ENCODE peak calls at places on chromosomes 16 and 17, in six cellular contexts. D, C, R, M, G and Q are unnamed samples.

GRCh38 chr17:50535407-50535806 is 2.9 kb downstream of the EPN3 start:
- DNase-seq in D (no peak), C (no peak), R (no peak), M (no peak), G (no peak), Q (no peak)

GRCh38 chr17:30278032-30278431 is 13.7 kb downstream of the BLMH start:
- DNase-seq in D (no peak), C (no peak), R (no peak), M (peak; percentile 30), G (no peak), Q (no peak)

GRCh38 chr17:11705111-11705510 is 106.8 kb downstream of the DNAH9 start:
- DNase-seq in D (no peak), C (no peak), R (peak; percentile 54), M (no peak), G (no peak), Q (no peak)

GRCh38 chr16:10408824-10409381 is 23.0 kb downstream of the ATF7IP2 start:
- DNase-seq in D (no peak), C (no peak), R (no peak), M (no peak), G (no peak), Q (no peak)

GRCh38 chr17:27533874-27534815 is 77.9 kb downstream of the KSR1 start:
- DNase-seq in D (no peak), C (no peak), R (no peak), M (no peak), G (no peak), Q (no peak)

GRCh38 chr16:50684823-50685455 is 3.8 kb upstream of the SNX20 start:
- DNase-seq in D (no peak), C (no peak), R (no peak), M (no peak), G (no peak), Q (no peak)

GRCh38 chr17:40425741-40426140 is 8.0 kb upstream of the TOP2A start:
- DNase-seq in D (no peak), C (no peak), R (peak; percentile 37), M (no peak), G (no peak), Q (no peak)

GRCh38 chr17:28716740-28717577 is 709 bp downstream of the RAB34 start:
- DNase-seq in D (no peak), C (no peak), R (no peak), M (no peak), G (no peak), Q (no peak)

GRCh38 chr16:89355036-89355435 is 135.3 kb downstream of the ANKRD11 start:
- DNase-seq in D (no peak), C (no peak), R (no peak), M (no peak), G (no peak), Q (no peak)

GRCh38 chr17:74361613-74362391 is at the start of gene BTBD17:
- DNase-seq in D (peak; percentile 17), C (peak; percentile 35), R (peak; percentile 66), M (peak; percentile 47), G (peak; percentile 31), Q (peak; percentile 48)

GRCh38 chr17:73705594-73705993 is 61.3 kb upstream of the SDK2 start:
- DNase-seq in D (no peak), C (no peak), R (no peak), M (no peak), G (no peak), Q (no peak)

GRCh38 chr16:11748404-11749254 is 6.0 kb upstream of the TXNDC11 start:
- DNase-seq in D (no peak), C (no peak), R (peak; percentile 63), M (no peak), G (no peak), Q (no peak)

GRCh38 chr17:332023-332422 is 20.6 kb downstream of the RPH3AL start:
- DNase-seq in D (no peak), C (no peak), R (no peak), M (no peak), G (no peak), Q (no peak)

GRCh38 chr16:79047337-79047736 is 553.2 kb downstream of the MAF start:
- DNase-seq in D (no peak), C (no peak), R (no peak), M (peak; percentile 31), G (no peak), Q (no peak)

GRCh38 chr17:39663688-39664580 is 1.2 kb upstream of the TCAP start:
- DNase-seq in D (no peak), C (no peak), R (peak; percentile 74), M (peak; percentile 25), G (no peak), Q (no peak)

GRCh38 chr16:87644186-87644585 is 41.9 kb downstream of the JPH3 start:
- DNase-seq in D (no peak), C (no peak), R (no peak), M (no peak), G (no peak), Q (no peak)

GRCh38 chr17:4771519-4772234 is at the start of gene TM4SF5:
- DNase-seq in D (no peak), C (no peak), R (peak; percentile 91), M (no peak), G (no peak), Q (no peak)

GRCh38 chr16:20673882-20674683 is 23.4 kb downstream of the ACSM1 start:
- DNase-seq in D (no peak), C (no peak), R (no peak), M (no peak), G (no peak), Q (no peak)

GRCh38 chr17:81870155-81870977 is 771 bp downstream of the ARHGDIA start:
- DNase-seq in D (no peak), C (peak; percentile 42), R (peak; percentile 79), M (no peak), G (no peak), Q (no peak)

GRCh38 chr17:39229274-39229913 is 3.6 kb upstream of the STAC2 start:
- DNase-seq in D (no peak), C (no peak), R (no peak), M (no peak), G (no peak), Q (no peak)

GRCh38 chr16:74862743-74863244 is 88.2 kb upstream of the FA2H start:
- DNase-seq in D (no peak), C (no peak), R (peak; percentile 46), M (peak; percentile 77), G (no peak), Q (peak; percentile 2)

GRCh38 chr17:33461051-33461450 is 168.0 kb upstream of the ASIC2 start:
- DNase-seq in D (no peak), C (no peak), R (no peak), M (no peak), G (no peak), Q (no peak)

GRCh38 chr17:37179893-37180292 is 195.9 kb upstream of the C17orf78 start:
- DNase-seq in D (no peak), C (no peak), R (no peak), M (no peak), G (no peak), Q (no peak)

GRCh38 chr16:64417711-64418227 is 704.1 kb downstream of the CDH11 start:
- DNase-seq in D (no peak), C (no peak), R (no peak), M (no peak), G (no peak), Q (no peak)

GRCh38 chr16:83952587-83952939 is 477 bp upstream of the OSGIN1 start:
- DNase-seq in D (no peak), C (no peak), R (no peak), M (no peak), G (no peak), Q (no peak)

GRCh38 chr17:81401727-81402529 is 6.7 kb downstream of the BAHCC1 start:
- DNase-seq in D (no peak), C (no peak), R (peak; percentile 66), M (no peak), G (no peak), Q (peak; percentile 52)

GRCh38 chr17:17177186-17177585 is 28.9 kb downstream of the PLD6 start:
- DNase-seq in D (no peak), C (no peak), R (no peak), M (no peak), G (no peak), Q (no peak)

GRCh38 chr16:79613009-79613408 is 12.5 kb upstream of the MAF start:
- DNase-seq in D (no peak), C (no peak), R (no peak), M (no peak), G (no peak), Q (no peak)

GRCh38 chr16:84041881-84042280 is 714 bp downstream of the SLC38A8 start:
- DNase-seq in D (no peak), C (no peak), R (no peak), M (no peak), G (no peak), Q (no peak)

GRCh38 chr17:37888881-37889280 is 35.3 kb upstream of the TBC1D3K start:
- DNase-seq in D (no peak), C (no peak), R (no peak), M (no peak), G (no peak), Q (no peak)

GRCh38 chr17:29005562-29005887 is 308 bp downstream of the SEZ6 start:
- DNase-seq in D (no peak), C (no peak), R (no peak), M (no peak), G (no peak), Q (no peak)

GRCh38 chr16:66182592-66182991 is 183.9 kb upstream of the CDH5 start:
- DNase-seq in D (no peak), C (no peak), R (no peak), M (no peak), G (no peak), Q (no peak)